ENCODE peak calls at places on chromosomes 4 and X, in five cellular contexts. K, D, Q, U and E are unnamed samples.

GRCh38 chr4:110510955-110511544 is 35.1 kb downstream of the ENPEP start:
- DNase-seq in D (no peak), K (no peak), U (no peak), Q (no peak), E (no peak)

GRCh38 chr4:82431026-82431745 is 796 bp downstream of the ENOPH1 start:
- DNase-seq in Q (peak), D (peak), U (no peak), K (peak), E (peak)

GRCh38 chrX:18753603-18754002 is 46.2 kb downstream of the PPEF1 start:
- DNase-seq in Q (no peak), U (no peak), D (no peak), K (no peak), E (no peak)

GRCh38 chr4:101621120-101621519 is 169.4 kb upstream of the BANK1 start:
- DNase-seq in Q (no peak), U (no peak), D (no peak), K (no peak), E (no peak)

GRCh38 chr4:156476359-156476758 is 495.2 kb downstream of the PDGFC start:
- DNase-seq in Q (no peak), U (no peak), K (no peak), D (no peak), E (no peak)

GRCh38 chrX:15877380-15877779 is 22.8 kb upstream of the AP1S2 start:
- DNase-seq in K (no peak), U (no peak), Q (peak), D (no peak), E (no peak)

GRCh38 chr4:142558851-142559250 is 287.2 kb downstream of the INPP4B start:
- DNase-seq in U (no peak), D (no peak), Q (no peak), K (no peak), E (no peak)

GRCh38 chrX:25004485-25005032 is 11.2 kb downstream of the ARX start:
- DNase-seq in U (no peak), D (peak), Q (no peak), K (no peak), E (no peak)

GRCh38 chrX:12138366-12139313 is at the start of gene FRMPD4:
- DNase-seq in Q (no peak), K (no peak), U (no peak), D (no peak), E (no peak)

GRCh38 chrX:110118535-110118934 is 115.6 kb downstream of the TMEM164 start:
- DNase-seq in U (no peak), D (no peak), K (no peak), Q (no peak), E (no peak)
- H3K4me3 ChIP-seq in U (no peak), D (no peak), K (no peak), Q (no peak), E (no peak)

GRCh38 chrX:132481449-132481848 is 7.4 kb downstream of the MBNL3 start:
- DNase-seq in K (no peak), Q (no peak), U (no peak), D (no peak), E (no peak)

GRCh38 chrX:132483523-132483922 is 5.3 kb downstream of the MBNL3 start:
- DNase-seq in K (no peak), U (no peak), Q (no peak), D (no peak), E (no peak)

GRCh38 chrX:132482632-132483031 is 6.2 kb downstream of the MBNL3 start:
- DNase-seq in D (no peak), K (no peak), U (no peak), Q (no peak), E (no peak)

GRCh38 chrX:132483951-132484350 is 4.9 kb downstream of the MBNL3 start:
- DNase-seq in U (peak), K (no peak), D (no peak), Q (no peak), E (no peak)

GRCh38 chrX:132480581-132481203 is 8.1 kb downstream of the MBNL3 start:
- DNase-seq in U (peak), D (peak), K (no peak), Q (no peak), E (peak)
- TF ChIP-seq POLR2A in U (no peak), D (no peak), K (no peak), Q (no peak), E (no peak)

GRCh38 chr4:4666693-4667642 is 125.1 kb upstream of the STX18 start:
- DNase-seq in U (no peak), K (no peak), D (peak), Q (no peak), E (no peak)

GRCh38 chr4:4666187-4666586 is 124.3 kb upstream of the STX18 start:
- DNase-seq in D (no peak), U (no peak), K (no peak), Q (no peak), E (no peak)

GRCh38 chr4:4668355-4669210 is 126.7 kb upstream of the STX18 start:
- DNase-seq in Q (no peak), K (no peak), U (no peak), D (no peak), E (no peak)

GRCh38 chr4:4670869-4671268 is 129.0 kb upstream of the STX18 start:
- DNase-seq in D (no peak), Q (no peak), U (no peak), K (no peak), E (no peak)

DNA sequence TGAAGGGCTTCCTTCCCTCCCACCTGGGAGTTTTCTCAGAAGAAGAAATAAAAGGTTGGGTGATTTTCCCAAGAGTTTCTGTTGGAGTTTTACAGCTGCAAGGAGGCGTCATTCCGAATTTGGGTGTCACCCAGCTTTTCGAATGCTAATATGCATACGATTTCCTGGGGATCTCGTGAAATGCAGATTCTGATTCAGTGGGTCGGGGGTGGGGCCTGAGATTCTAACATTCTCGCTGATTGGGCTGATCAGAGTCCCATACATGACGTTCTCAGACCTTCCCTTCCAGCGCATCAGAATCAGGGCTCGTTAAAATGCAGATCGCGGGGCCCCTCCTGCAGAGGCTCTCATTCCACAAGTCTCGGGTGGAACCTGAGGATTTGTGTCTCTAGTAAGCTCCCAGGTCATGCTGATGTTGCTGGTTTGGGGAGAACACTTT is 125.8 kb upstream of the STX18 start:
- DNase-seq in K (no peak), Q (no peak), D (no peak), U (no peak), E (no peak)
- H3K4me3 ChIP-seq in K (no peak), Q (no peak), D (no peak), U (no peak), E (no peak)

DNA sequence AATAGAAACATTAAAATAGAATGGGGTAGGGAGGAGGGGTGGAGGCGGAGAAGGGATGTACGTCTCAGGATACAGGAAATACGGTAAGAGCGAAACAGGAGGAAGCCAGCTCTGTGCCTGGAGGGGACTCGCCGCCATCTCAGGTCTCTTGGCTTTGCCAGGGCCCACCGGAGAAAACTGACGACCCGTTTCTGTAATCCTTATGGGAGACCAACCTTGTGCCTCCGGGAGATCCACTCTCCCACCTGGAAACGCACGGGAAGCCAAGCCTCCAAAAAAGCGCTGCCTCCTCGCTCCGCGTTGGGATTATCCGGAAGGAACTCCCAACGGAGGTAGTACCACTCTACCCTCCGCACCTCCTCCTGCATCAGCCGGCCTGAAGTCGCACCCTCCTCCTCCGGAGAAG is at the start of gene NBDY:
- DNase-seq in D (peak), K (no peak), Q (peak), U (peak), E (peak)
- TF ChIP-seq POLR2A in D (no peak), K (no peak), Q (no peak), U (peak), E (peak)